ENCODE peak calls at places on chromosomes 7 and 10, in seven cellular contexts. N is fibroblast of pulmonary artery, I is SK-N-DZ, H is T-cell, V is mesenchymal stem cell, D is HT1080, M is left ventricle myocardium superior. W is an unnamed sample.

GRCh38 chr7:34191766-34192550 is 286.6 kb downstream of the BMPER start:
- DNase-seq in H (no peak), N (no peak), I (no peak), V (no peak), M (no peak), D (no peak), W (no peak)

GRCh38 chr7:117588352-117588794 is 108.5 kb downstream of the CFTR start:
- DNase-seq in V (peak), D (peak), M (no peak), H (no peak), I (no peak), N (peak), W (peak)

GRCh38 chr7:77697535-77697831 is 1.2 kb downstream of the RSBN1L start:
- DNase-seq in H (no peak), M (peak), D (no peak), I (no peak), V (no peak), N (peak), W (no peak)

GRCh38 chr7:138186951-138187351 is 110.7 kb downstream of the AKR1D1 start:
- DNase-seq in N (peak), I (no peak), V (peak), H (no peak), D (peak), M (no peak), W (peak)

GRCh38 chr10:5679036-5679435 is 5.6 kb upstream of the TASOR2 start:
- DNase-seq in H (no peak), M (no peak), D (no peak), I (no peak), N (no peak), V (no peak), W (no peak)

GRCh38 chr7:38070718-38071117 is 107.3 kb upstream of the STARD3NL start:
- DNase-seq in D (peak), V (peak), N (peak), H (no peak), I (peak), M (no peak), W (peak)

GRCh38 chr7:36777062-36777461 is 52.8 kb upstream of the AOAH start:
- DNase-seq in N (no peak), I (no peak), D (no peak), M (no peak), V (no peak), H (peak), W (no peak)

GRCh38 chr10:124649209-124649608 is 95.0 kb downstream of the FAM53B start:
- DNase-seq in N (peak), D (no peak), M (peak), H (no peak), I (no peak), V (peak), W (no peak)

GRCh38 chr7:1151156-1151555 is 8.8 kb downstream of the ZFAND2A start:
- DNase-seq in M (no peak), D (no peak), N (no peak), V (no peak), I (no peak), H (no peak), W (no peak)

GRCh38 chr10:76649723-76650127 is 987.9 kb downstream of the KCNMA1 start:
- DNase-seq in N (peak), M (no peak), H (no peak), I (no peak), D (peak), V (peak), W (peak)

GRCh38 chr10:79066460-79067240 is 2.1 kb upstream of the ZMIZ1 start:
- DNase-seq in M (peak), I (peak), H (no peak), V (peak), D (peak), N (peak), W (peak)

GRCh38 chr10:60943372-60944158 is 420 bp downstream of the RHOBTB1 start:
- DNase-seq in H (no peak), M (peak), I (peak), D (peak), N (peak), V (peak), W (peak)

GRCh38 chr10:110530131-110530831 is 32.6 kb downstream of the DUSP5 start:
- DNase-seq in I (peak), M (peak), N (peak), D (peak), H (no peak), V (peak), W (peak)